ENCODE peak calls at places on chromosomes 3 and 15, in eight cellular contexts. O, I, Q, G, Y, V, H and U are unnamed samples.

GRCh38 chr15:34993877-34994276 is 5.8 kb upstream of the ZNF770 start:
- DNase-seq in O (peak), Y (no peak), I (no peak), H (no peak), V (no peak), G (no peak), Q (no peak), U (peak)

GRCh38 chr3:27145719-27146118 is 223.5 kb downstream of the NEK10 start:
- DNase-seq in Q (no peak), H (no peak), Y (no peak), G (no peak), O (no peak), V (no peak), I (no peak), U (no peak)

GRCh38 chr3:70774641-70775040 is 462.2 kb upstream of the MDFIC2 start:
- DNase-seq in I (no peak), H (no peak), G (no peak), Y (no peak), Q (no peak), V (no peak), O (no peak), U (no peak)

GRCh38 chr3:193348686-193349085 is 29.9 kb downstream of the ATP13A5 start:
- DNase-seq in H (no peak), Q (no peak), V (no peak), Y (no peak), I (no peak), O (no peak), G (no peak), U (no peak)

GRCh38 chr15:43516801-43517353 is 531 bp upstream of the MAP1A start:
- DNase-seq in H (no peak), V (no peak), I (no peak), G (no peak), Y (peak), O (no peak), Q (no peak), U (no peak)

GRCh38 chr15:28081594-28081993 is 17.5 kb downstream of the OCA2 start:
- DNase-seq in O (no peak), I (no peak), G (no peak), Q (no peak), V (no peak), Y (no peak), H (no peak), U (no peak)

GRCh38 chr3:50612973-50613851 is 1.6 kb upstream of the CISH start:
- DNase-seq in Q (no peak), H (no peak), I (peak), Y (no peak), O (no peak), V (no peak), G (no peak), U (no peak)

GRCh38 chr15:49187537-49188245 is 17.6 kb downstream of the GALK2 start:
- DNase-seq in O (no peak), I (no peak), H (no peak), V (peak), G (no peak), Y (peak), Q (no peak), U (no peak)

GRCh38 chr15:101439920-101440319 is 49.6 kb downstream of the PCSK6 start:
- DNase-seq in Y (peak), I (no peak), H (no peak), O (no peak), Q (no peak), G (no peak), V (no peak), U (no peak)

GRCh38 chr3:139295040-139295439 is 48.8 kb upstream of the MRPS22 start:
- DNase-seq in I (no peak), H (no peak), V (no peak), Y (no peak), G (no peak), Q (no peak), O (no peak), U (no peak)

GRCh38 chr3:72341943-72342342 is 506.3 kb downstream of the SHQ1 start:
- DNase-seq in Q (no peak), O (no peak), V (no peak), I (no peak), H (no peak), G (no peak), Y (no peak), U (no peak)

GRCh38 chr15:70093481-70094309 is 4.0 kb downstream of the TLE3 start:
- DNase-seq in H (peak), O (peak), V (no peak), G (peak), Y (peak), I (no peak), Q (no peak), U (no peak)

GRCh38 chr3:126266291-126266840 is 86.0 kb upstream of the ALDH1L1 start:
- DNase-seq in Y (peak), Q (peak), O (no peak), H (no peak), V (no peak), I (no peak), G (peak), U (no peak)

GRCh38 chr15:101162701-101163483 is 89.0 kb downstream of the CHSY1 start:
- DNase-seq in O (no peak), I (no peak), G (no peak), Q (peak), V (no peak), H (no peak), Y (peak), U (no peak)

GRCh38 chr3:18288243-18288642 is 136.9 kb downstream of the SATB1 start:
- DNase-seq in Y (no peak), G (no peak), I (no peak), V (no peak), Q (no peak), H (no peak), O (no peak), U (no peak)

GRCh38 chr3:194754091-194754490 is 68.4 kb downstream of the FAM43A start:
- DNase-seq in O (no peak), V (no peak), Y (no peak), I (no peak), G (no peak), Q (no peak), H (no peak), U (no peak)

GRCh38 chr3:186044973-186045372 is 63.9 kb downstream of the ETV5 start:
- DNase-seq in H (no peak), G (no peak), O (no peak), Q (no peak), Y (peak), V (peak), I (no peak), U (no peak)

GRCh38 chr3:137163241-137163916 is 205.6 kb downstream of the IL20RB start:
- DNase-seq in V (no peak), I (no peak), G (no peak), Y (no peak), Q (no peak), H (no peak), O (no peak), U (no peak)

GRCh38 chr3:63886843-63887242 is 23.2 kb downstream of the ATXN7 start:
- DNase-seq in O (no peak), H (no peak), V (no peak), G (no peak), I (no peak), Y (no peak), Q (no peak), U (no peak)

GRCh38 chr3:126493731-126494130 is 18.0 kb upstream of the ZXDC start:
- DNase-seq in I (no peak), V (no peak), O (no peak), Q (no peak), G (no peak), H (no peak), Y (no peak), U (no peak)

GRCh38 chr3:105559856-105560255 is 193.1 kb downstream of the ALCAM start:
- DNase-seq in O (no peak), H (no peak), G (no peak), I (no peak), Y (no peak), Q (no peak), V (peak), U (no peak)

GRCh38 chr15:80890341-80890972 is 99.2 kb downstream of the MESD start:
- DNase-seq in O (no peak), V (no peak), I (no peak), G (no peak), Q (no peak), H (no peak), Y (no peak), U (no peak)

GRCh38 chr15:37682304-37682703 is 252.1 kb upstream of the TMCO5A start:
- DNase-seq in G (no peak), O (no peak), H (peak), V (no peak), I (no peak), Q (no peak), Y (peak), U (no peak)
- TF ChIP-seq CTCF in G (no peak), O (no peak), H (no peak), V (peak), I (no peak), Q (no peak), Y (peak), U (no peak)

DNA sequence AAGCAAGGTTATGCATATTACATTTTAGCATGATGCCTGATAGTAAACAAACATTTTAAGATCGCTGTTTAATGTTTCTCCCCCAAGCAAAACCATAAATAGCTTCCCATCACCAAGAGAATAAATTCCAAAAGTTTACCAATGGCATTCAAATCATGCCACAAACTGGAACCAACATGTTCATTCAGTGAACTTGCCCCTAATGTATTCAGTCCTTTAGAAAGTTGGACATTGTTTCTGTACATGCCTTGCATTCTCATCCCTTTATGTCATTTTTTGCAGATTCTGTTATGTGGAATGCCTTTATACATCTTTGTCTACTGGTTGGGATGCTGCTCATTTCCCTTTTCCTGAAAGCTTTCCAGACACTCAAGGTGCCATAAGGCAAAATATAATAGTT is 105.5 kb downstream of the PYDC2 start:
- DNase-seq in I (no peak), O (no peak), G (no peak), Y (no peak), Q (no peak), H (no peak), V (no peak), U (no peak)
- TF ChIP-seq CTCF in I (no peak), O (no peak), G (no peak), Y (no peak), Q (no peak), H (no peak), V (no peak), U (no peak)

DNA sequence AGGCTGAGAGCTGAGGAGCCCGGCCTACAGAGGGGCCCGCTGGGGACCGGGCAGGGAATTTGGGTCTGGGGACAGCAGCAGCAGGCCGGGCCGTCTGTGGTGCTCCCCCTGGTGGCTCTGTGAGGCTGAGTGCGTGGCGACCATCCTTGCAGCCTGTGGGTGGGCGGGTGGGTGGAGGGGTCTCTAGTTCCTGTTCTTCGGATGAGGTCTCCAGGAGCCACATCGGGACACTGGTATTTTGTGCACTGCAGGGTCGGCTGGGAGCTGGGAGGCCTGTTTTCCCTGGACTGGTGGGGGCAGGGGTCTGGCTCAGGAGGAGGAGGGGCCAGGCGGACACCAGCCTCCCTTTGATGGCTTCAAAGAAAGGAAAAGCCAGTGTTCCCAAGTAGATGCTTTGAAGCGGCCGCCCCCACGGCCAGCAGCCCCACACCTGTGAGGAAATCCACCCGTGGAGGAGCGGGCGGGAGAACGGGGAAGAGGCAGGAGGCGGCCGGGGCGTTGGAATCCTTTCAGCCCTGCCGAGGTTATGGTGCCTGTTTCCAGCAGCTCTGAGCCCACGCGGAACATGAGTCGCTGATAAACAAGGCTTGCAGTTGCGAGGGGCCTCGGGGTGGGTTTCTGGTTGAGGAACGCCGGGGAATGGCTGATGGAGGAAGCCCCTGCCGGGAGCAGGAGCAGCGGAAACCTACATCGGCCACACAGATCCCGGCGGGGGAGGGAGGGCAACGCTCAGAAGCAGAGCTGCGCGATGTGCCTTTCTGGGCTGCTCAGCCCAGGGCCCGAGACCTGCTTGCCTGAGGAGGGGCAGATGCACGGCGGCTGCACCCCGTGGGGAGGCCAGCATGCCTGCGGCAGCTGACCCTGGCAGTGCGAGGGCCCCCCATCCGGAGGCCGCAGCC is 154.3 kb downstream of the NSMCE3 start:
- DNase-seq in O (no peak), I (peak), V (no peak), G (no peak), Q (no peak), H (no peak), Y (peak), U (no peak)
- TF ChIP-seq CTCF in O (peak), I (peak), V (peak), G (no peak), Q (peak), H (no peak), Y (peak), U (peak)

GRCh38 chr15:99485153-99485947 is 80.4 kb upstream of the MEF2A start:
- DNase-seq in Q (no peak), V (no peak), O (no peak), H (no peak), I (no peak), Y (no peak), G (no peak), U (no peak)
- TF ChIP-seq CTCF in Q (no peak), V (no peak), O (no peak), H (no peak), I (no peak), Y (no peak), G (no peak), U (no peak)

DNA sequence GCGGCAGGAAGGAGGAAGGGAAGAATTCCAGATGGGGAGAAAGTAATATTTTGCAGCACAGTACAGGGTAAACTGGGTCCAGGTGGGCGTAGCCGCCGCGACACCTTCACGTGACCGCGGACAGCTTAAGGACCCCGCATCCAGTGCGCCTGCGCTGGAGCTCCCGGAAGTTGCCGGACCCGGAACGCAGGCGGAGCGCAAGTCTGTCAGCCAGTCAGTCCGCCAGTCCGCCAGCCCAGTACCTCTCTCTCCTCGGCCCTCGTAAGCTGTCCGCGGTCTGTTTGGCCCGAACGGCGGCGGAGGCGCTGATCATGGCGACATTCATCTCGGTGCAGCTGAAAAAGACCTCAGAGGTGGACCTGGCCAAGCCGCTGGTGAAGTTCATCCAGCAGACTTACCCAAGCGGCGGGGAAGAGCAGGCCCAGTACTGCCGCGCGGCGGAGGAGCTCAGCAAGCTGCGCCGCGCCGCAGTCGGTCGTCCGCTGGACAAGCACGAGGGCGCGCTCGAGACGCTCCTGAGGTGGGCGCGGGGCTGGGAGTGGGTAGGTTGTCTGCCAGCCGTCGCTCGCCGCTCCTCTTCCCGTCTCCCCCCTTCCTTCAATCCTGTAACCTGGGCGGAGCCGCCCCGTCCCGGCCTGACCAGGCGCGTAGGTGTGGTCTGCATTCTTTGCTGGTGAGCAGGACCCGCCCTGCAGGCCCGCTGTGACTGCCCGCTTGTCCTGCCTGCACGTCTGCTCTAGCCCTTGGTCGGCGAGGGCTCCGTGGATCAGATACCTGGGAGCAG is at the start of gene PDCD6IP:
- DNase-seq in Q (peak), I (peak), Y (peak), V (peak), O (peak), G (peak), H (peak), U (peak)
- TF ChIP-seq CTCF in Q (peak), I (no peak), Y (peak), V (peak), O (no peak), G (no peak), H (no peak), U (no peak)

DNA sequence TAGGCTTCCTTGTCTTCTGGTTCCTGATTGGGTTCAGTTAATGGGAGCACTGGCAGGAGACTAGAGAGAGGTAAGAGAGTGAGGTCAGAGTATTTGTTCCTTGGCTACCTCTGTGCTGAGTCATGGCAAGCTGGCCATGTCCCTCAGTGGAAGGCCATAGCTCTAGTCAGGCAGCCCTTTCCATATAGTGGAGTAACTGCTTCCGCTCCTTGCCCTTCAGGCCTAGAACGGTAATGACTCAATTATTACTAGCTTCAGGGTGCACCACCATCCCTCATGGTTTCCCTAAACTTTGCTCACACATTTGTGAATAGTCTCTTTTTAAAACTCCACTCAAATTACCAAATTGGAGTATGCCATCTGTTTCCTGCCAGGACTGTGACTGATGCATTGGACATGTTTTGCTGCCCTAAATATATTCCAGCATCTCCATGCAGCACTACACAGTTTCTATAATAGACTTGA is 10.5 kb upstream of the ANO10 start:
- DNase-seq in O (no peak), G (no peak), Q (no peak), Y (peak), H (no peak), I (no peak), V (peak), U (no peak)
- TF ChIP-seq CTCF in O (no peak), G (no peak), Q (no peak), Y (no peak), H (no peak), I (no peak), V (peak), U (no peak)